ENCODE peak calls at places on chromosomes 7 and 10, in four cellular contexts. C, X, I and S are unnamed samples.

GRCh38 chr7:77439572-77439971 is 23.4 kb upstream of the GSAP start:
- DNase-seq in X (no peak), C (peak), I (no peak), S (peak)

GRCh38 chr7:23105644-23106490 is at the start of gene KLHL7:
- DNase-seq in C (peak), X (peak), I (peak), S (peak)

GRCh38 chr7:50348469-50349162 is 44.1 kb downstream of the IKZF1 start:
- DNase-seq in I (no peak), C (no peak), X (no peak), S (no peak)

GRCh38 chr7:45176886-45177731 is 19.5 kb downstream of the RAMP3 start:
- DNase-seq in X (no peak), C (no peak), I (no peak), S (no peak)

GRCh38 chr7:122488241-122488640 is 183.7 kb upstream of the FEZF1 start:
- DNase-seq in X (no peak), I (no peak), C (no peak), S (no peak)

GRCh38 chr10:98433881-98434732 is 12.6 kb downstream of the HPS1 start:
- DNase-seq in I (no peak), X (no peak), C (no peak), S (peak)

GRCh38 chr10:909831-910230 is 21.7 kb downstream of the LARP4B start:
- DNase-seq in X (no peak), C (no peak), I (no peak), S (no peak)

GRCh38 chr7:44288381-44288685 is 37.1 kb downstream of the CAMK2B start:
- DNase-seq in C (no peak), X (no peak), I (no peak), S (no peak)

GRCh38 chr7:139876622-139877283 is 47.7 kb downstream of the TBXAS1 start:
- DNase-seq in I (no peak), X (no peak), C (no peak), S (no peak)

GRCh38 chr10:131954356-131954965 is 27.3 kb downstream of the BNIP3 start:
- DNase-seq in X (no peak), I (no peak), C (no peak), S (no peak)

GRCh38 chr10:74083304-74083703 is 67.3 kb downstream of the AP3M1 start:
- DNase-seq in X (no peak), I (no peak), C (no peak), S (no peak)

GRCh38 chr7:158241919-158242318 is 345.7 kb downstream of the PTPRN2 start:
- DNase-seq in C (no peak), I (no peak), X (no peak), S (no peak)

GRCh38 chr7:2471022-2471329 is 5.2 kb downstream of the GRIFIN start:
- DNase-seq in X (no peak), I (no peak), C (no peak), S (no peak)

GRCh38 chr10:76089626-76090185 is 658.3 kb downstream of the LRMDA start:
- DNase-seq in X (no peak), C (no peak), I (no peak), S (no peak)

GRCh38 chr7:44380179-44380830 is 54.9 kb upstream of the CAMK2B start:
- DNase-seq in C (no peak), X (no peak), I (no peak), S (no peak)

GRCh38 chr10:34343764-34344163 is 471.3 kb downstream of the PARD3 start:
- DNase-seq in C (no peak), X (no peak), I (no peak), S (peak)